ENCODE peak calls at places on chromosomes 11 and 22, in six cellular contexts. Z, A, Q, D, M and R are unnamed samples.

GRCh38 chr11:57546869-57547518 is 9.6 kb downstream of the SMTNL1 start:
- DNase-seq in Z (peak; percentile 41), A (no peak), Q (peak; percentile 25), D (no peak), M (no peak), R (peak; percentile 71)

GRCh38 chr22:25729595-25729994 is 12.4 kb upstream of the MYO18B start:
- DNase-seq in Z (no peak), A (no peak), Q (no peak), D (no peak), M (no peak), R (peak; percentile 22)

GRCh38 chr22:20577549-20577975 is 70.2 kb downstream of the MED15 start:
- DNase-seq in Z (no peak), A (no peak), Q (peak; percentile 31), D (no peak), M (no peak), R (no peak)

GRCh38 chr11:61061081-61061826 is 41.0 kb upstream of the CD5 start:
- DNase-seq in Z (peak; percentile 23), A (no peak), Q (peak; percentile 3), D (peak; percentile 77), M (no peak), R (peak; percentile 4)

GRCh38 chr11:37762079-37762478 is 1164.0 kb upstream of the RAG2 start:
- DNase-seq in Z (no peak), A (no peak), Q (no peak), D (no peak), M (no peak), R (no peak)

GRCh38 chr11:58594826-58595225 is 16.0 kb downstream of the ZFP91 start:
- DNase-seq in Z (no peak), A (no peak), Q (no peak), D (no peak), M (no peak), R (no peak)

GRCh38 chr22:38135133-38135706 is 24.7 kb upstream of the BAIAP2L2 start:
- DNase-seq in Z (peak; percentile 85), A (peak; percentile 52), Q (peak; percentile 80), D (no peak), M (peak; percentile 12), R (no peak)

GRCh38 chr11:46277313-46277622 is 194 bp upstream of the CREB3L1 start:
- DNase-seq in Z (peak; percentile 70), A (no peak), Q (no peak), D (no peak), M (no peak), R (no peak)

GRCh38 chr22:47408409-47408808 is 646.0 kb downstream of the TBC1D22A start:
- DNase-seq in Z (no peak), A (no peak), Q (no peak), D (no peak), M (no peak), R (no peak)

GRCh38 chr22:31313366-31314147 is 21.3 kb upstream of the PIK3IP1 start:
- DNase-seq in Z (peak; percentile 91), A (peak; percentile 27), Q (peak; percentile 66), D (peak; percentile 44), M (peak; percentile 82), R (peak; percentile 77)